ENCODE peak calls at places on chromosome 17, in six cellular contexts. One of them, this sample, is unnamed.

GRCh38 chr17:1137465-1137894 is 42.3 kb downstream of the ABR start:
- DNase-seq in IMR-90: no peak
- DNase-seq in neuronal stem cell: no peak
- DNase-seq in H1: no peak
- DNase-seq in trophoblast cell: peak; percentile 90
- DNase-seq in H9: no peak
- DNase-seq in this sample: no peak

GRCh38 chr17:61414141-61414935 is 14.7 kb downstream of the TBX2 start:
- DNase-seq in IMR-90: no peak
- DNase-seq in neuronal stem cell: no peak
- DNase-seq in H1: peak; percentile 41
- DNase-seq in trophoblast cell: no peak
- DNase-seq in H9: peak; percentile 30
- DNase-seq in this sample: no peak

GRCh38 chr17:45367216-45367615 is 50.4 kb upstream of the MAP3K14 start:
- DNase-seq in IMR-90: no peak
- DNase-seq in neuronal stem cell: no peak
- DNase-seq in H1: no peak
- DNase-seq in trophoblast cell: no peak
- DNase-seq in H9: peak; percentile 28
- DNase-seq in this sample: no peak

GRCh38 chr17:10290046-10290445 is 82.8 kb downstream of the MYH13 start:
- DNase-seq in IMR-90: no peak
- DNase-seq in neuronal stem cell: no peak
- DNase-seq in H1: no peak
- DNase-seq in trophoblast cell: peak; percentile 34
- DNase-seq in H9: no peak
- DNase-seq in this sample: no peak

GRCh38 chr17:15657868-15658775 is 26.0 kb downstream of the TRIM16 start:
- DNase-seq in IMR-90: no peak
- DNase-seq in neuronal stem cell: no peak
- DNase-seq in H1: no peak
- DNase-seq in trophoblast cell: peak; percentile 30
- DNase-seq in H9: no peak
- DNase-seq in this sample: no peak

GRCh38 chr17:66580178-66580577 is 254.7 kb upstream of the CACNG5 start:
- DNase-seq in IMR-90: peak; percentile 76
- DNase-seq in neuronal stem cell: peak; percentile 40
- DNase-seq in H1: no peak
- DNase-seq in trophoblast cell: no peak
- DNase-seq in H9: peak; percentile 43
- DNase-seq in this sample: peak; percentile 90

GRCh38 chr17:39196191-39196819 is 1.2 kb downstream of the CACNB1 start:
- DNase-seq in IMR-90: no peak
- DNase-seq in neuronal stem cell: no peak
- DNase-seq in H1: no peak
- DNase-seq in trophoblast cell: no peak
- DNase-seq in H9: peak; percentile 39
- DNase-seq in this sample: no peak

GRCh38 chr17:67491009-67491677 is 114.1 kb downstream of the PITPNC1 start:
- DNase-seq in IMR-90: peak; percentile 98
- DNase-seq in neuronal stem cell: no peak
- DNase-seq in H1: peak; percentile 62
- DNase-seq in trophoblast cell: peak; percentile 100
- DNase-seq in H9: peak; percentile 76
- DNase-seq in this sample: peak; percentile 100

GRCh38 chr17:63772801-63773271 is 561 bp downstream of the CCDC47 start:
- DNase-seq in IMR-90: peak; percentile 31
- DNase-seq in neuronal stem cell: no peak
- DNase-seq in H1: no peak
- DNase-seq in trophoblast cell: no peak
- DNase-seq in H9: no peak
- DNase-seq in this sample: peak; percentile 57

GRCh38 chr17:46820592-46821450 is 2.3 kb upstream of the WNT3 start:
- DNase-seq in IMR-90: no peak
- DNase-seq in neuronal stem cell: no peak
- DNase-seq in H1: no peak
- DNase-seq in trophoblast cell: no peak
- DNase-seq in H9: peak; percentile 66
- DNase-seq in this sample: no peak
- H2BK120ac ChIP-seq in IMR-90: no peak overlapping the region
- H2BK120ac ChIP-seq in neuronal stem cell: no peak overlapping the region
- H2BK120ac ChIP-seq in H1: peak overlapping the region; percentile 41
- H2BK120ac ChIP-seq in trophoblast cell: no peak overlapping the region
- H2BK120ac ChIP-seq in H9: no peak overlapping the region
- H2BK120ac ChIP-seq in this sample: no peak overlapping the region

GRCh38 chr17:12530126-12530525 is 135.6 kb upstream of the MYOCD start:
- DNase-seq in IMR-90: no peak
- DNase-seq in neuronal stem cell: no peak
- DNase-seq in H1: no peak
- DNase-seq in trophoblast cell: no peak
- DNase-seq in H9: no peak
- DNase-seq in this sample: no peak
- H2BK120ac ChIP-seq in IMR-90: peak overlapping the region; percentile 10
- H2BK120ac ChIP-seq in neuronal stem cell: no peak overlapping the region
- H2BK120ac ChIP-seq in H1: no peak overlapping the region
- H2BK120ac ChIP-seq in trophoblast cell: no peak overlapping the region
- H2BK120ac ChIP-seq in H9: no peak overlapping the region
- H2BK120ac ChIP-seq in this sample: no peak overlapping the region

DNA sequence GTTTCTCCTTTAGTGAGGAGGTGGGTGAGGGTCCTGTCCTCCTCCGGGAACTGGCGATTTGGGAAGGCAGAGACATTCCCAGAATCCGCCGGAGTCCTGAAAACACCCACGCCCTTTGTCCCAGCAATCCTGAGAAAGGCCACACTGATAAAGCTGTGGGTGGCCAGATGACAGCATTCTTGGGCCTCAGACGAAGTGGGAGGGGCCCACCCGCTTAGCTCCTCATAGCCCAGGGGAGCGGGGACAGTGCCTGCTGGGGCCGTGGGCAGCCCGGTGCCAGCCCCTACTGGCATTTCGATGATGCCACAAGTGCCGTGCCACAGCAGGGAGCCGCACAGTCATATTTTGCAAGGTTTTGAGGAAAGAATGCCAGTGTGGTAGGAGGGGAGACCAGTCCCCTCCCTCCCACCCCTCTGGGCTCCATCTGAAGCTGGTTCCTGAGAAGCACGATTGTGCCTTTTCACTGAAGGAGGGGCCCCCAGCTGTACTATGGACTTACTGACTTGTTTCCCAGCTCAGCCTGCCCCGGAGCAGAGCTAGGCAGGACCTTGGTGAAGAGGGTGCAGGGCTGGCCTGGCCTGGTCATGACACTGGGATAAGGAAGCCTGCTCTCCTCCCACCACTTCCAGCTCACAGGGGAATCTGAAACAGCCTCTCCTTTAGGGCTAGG is 20.9 kb upstream of the MPRIP start:
- DNase-seq in IMR-90: no peak
- DNase-seq in neuronal stem cell: peak; percentile 65
- DNase-seq in H1: no peak
- DNase-seq in trophoblast cell: peak; percentile 92
- DNase-seq in H9: peak; percentile 32
- DNase-seq in this sample: no peak
- H2BK120ac ChIP-seq in IMR-90: peak overlapping the region; percentile 1
- H2BK120ac ChIP-seq in neuronal stem cell: peak overlapping the region; percentile 98
- H2BK120ac ChIP-seq in H1: no peak overlapping the region
- H2BK120ac ChIP-seq in trophoblast cell: peak overlapping the region; percentile 92
- H2BK120ac ChIP-seq in H9: no peak overlapping the region
- H2BK120ac ChIP-seq in this sample: no peak overlapping the region

DNA sequence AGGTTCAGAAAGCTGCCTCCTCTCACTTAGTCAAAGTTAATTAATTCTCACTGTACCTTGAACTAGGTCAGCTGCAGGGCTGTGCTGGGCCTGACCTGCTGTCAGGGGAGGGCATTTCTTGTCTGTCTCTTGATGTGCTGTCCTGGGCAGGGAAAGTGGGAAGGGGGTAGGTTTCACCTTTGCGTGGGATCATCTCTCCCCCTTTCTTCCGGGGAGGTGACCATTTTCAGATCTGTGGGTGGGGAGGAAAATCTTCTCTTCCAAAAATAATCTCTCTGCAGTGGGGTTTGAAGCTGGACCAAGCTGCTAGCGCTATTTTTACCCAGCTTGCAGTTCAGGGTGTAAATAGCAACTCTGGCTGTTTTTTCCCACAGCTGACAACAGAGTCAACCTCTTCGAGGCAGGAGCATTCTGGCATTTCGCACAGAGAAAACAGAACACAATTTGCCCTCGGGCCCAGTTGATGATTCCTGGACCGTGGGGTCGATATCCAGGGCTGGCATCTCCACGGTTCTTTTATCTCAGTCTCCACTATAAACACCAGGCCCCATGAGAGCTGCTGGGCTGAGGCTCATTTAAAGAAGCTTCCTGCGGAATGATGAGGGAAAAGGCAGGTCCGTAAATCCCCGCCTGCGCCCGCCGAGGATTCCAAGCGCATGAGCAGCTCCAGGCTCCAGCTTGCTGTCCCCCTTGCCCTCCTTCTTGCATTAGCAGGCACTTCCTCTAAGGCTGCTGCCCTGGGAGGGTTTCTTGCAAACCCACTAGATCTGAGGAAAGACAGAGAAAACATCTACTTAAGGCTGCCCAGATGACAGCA is 93.8 kb downstream of the YPEL2 start:
- DNase-seq in IMR-90: peak; percentile 57
- DNase-seq in neuronal stem cell: no peak
- DNase-seq in H1: no peak
- DNase-seq in trophoblast cell: peak; percentile 94
- DNase-seq in H9: no peak
- DNase-seq in this sample: peak; percentile 92
- H2BK120ac ChIP-seq in IMR-90: peak overlapping the region; percentile 66
- H2BK120ac ChIP-seq in neuronal stem cell: no peak overlapping the region
- H2BK120ac ChIP-seq in H1: no peak overlapping the region
- H2BK120ac ChIP-seq in trophoblast cell: peak overlapping the region; percentile 90
- H2BK120ac ChIP-seq in H9: no peak overlapping the region
- H2BK120ac ChIP-seq in this sample: peak overlapping the region; percentile 66

GRCh38 chr17:28896884-28897768 is at the start of gene FLOT2:
- DNase-seq in IMR-90: peak; percentile 30
- DNase-seq in neuronal stem cell: peak; percentile 59
- DNase-seq in H1: peak; percentile 83
- DNase-seq in trophoblast cell: peak; percentile 91
- DNase-seq in H9: peak; percentile 77
- DNase-seq in this sample: peak; percentile 61
- H2BK120ac ChIP-seq in IMR-90: peak within 1 kb of the TSS; percentile 66
- H2BK120ac ChIP-seq in neuronal stem cell: no peak within 1 kb of the TSS
- H2BK120ac ChIP-seq in H1: no peak within 1 kb of the TSS
- H2BK120ac ChIP-seq in trophoblast cell: peak within 1 kb of the TSS; percentile 39
- H2BK120ac ChIP-seq in H9: no peak within 1 kb of the TSS
- H2BK120ac ChIP-seq in this sample: peak within 1 kb of the TSS; percentile 51

DNA sequence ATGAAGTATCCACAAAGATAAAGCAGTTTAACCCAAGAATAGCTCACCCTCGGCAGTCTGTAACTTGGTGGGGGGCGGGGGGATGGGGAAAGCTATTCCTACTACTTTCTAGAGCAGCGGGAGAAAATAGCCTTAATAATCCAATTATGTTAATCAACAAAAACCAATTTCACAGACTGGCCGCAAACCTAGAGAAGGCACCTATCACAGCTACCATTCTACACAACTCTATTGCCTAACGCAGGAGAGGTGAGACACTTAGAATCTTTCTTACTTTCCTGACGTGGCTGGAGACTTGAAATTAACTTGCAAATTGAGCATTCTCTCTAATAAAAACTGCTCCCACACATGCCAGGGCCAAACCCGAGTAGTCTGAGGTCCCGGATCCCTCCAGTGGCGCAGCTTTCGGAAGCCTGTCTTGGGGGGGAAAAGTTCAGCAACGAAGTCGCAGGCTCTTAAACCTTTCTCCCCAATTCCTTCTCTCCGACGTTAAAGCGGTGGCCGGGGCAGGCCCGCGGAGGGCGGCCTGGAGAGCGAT is 776 bp downstream of the SMG6 start:
- DNase-seq in IMR-90: peak; percentile 6
- DNase-seq in neuronal stem cell: no peak
- DNase-seq in H1: no peak
- DNase-seq in trophoblast cell: no peak
- DNase-seq in H9: no peak
- DNase-seq in this sample: no peak
- H2BK120ac ChIP-seq in IMR-90: no peak overlapping the region
- H2BK120ac ChIP-seq in neuronal stem cell: no peak overlapping the region
- H2BK120ac ChIP-seq in H1: no peak overlapping the region
- H2BK120ac ChIP-seq in trophoblast cell: peak overlapping the region; percentile 56
- H2BK120ac ChIP-seq in H9: no peak overlapping the region
- H2BK120ac ChIP-seq in this sample: no peak overlapping the region

GRCh38 chr17:7873051-7873450 is 15.2 kb downstream of the CYB5D1 start:
- DNase-seq in IMR-90: peak; percentile 30
- DNase-seq in neuronal stem cell: no peak
- DNase-seq in H1: no peak
- DNase-seq in trophoblast cell: no peak
- DNase-seq in H9: no peak
- DNase-seq in this sample: peak; percentile 59

GRCh38 chr17:7864995-7865650 is 7.3 kb downstream of the CYB5D1 start:
- DNase-seq in IMR-90: no peak
- DNase-seq in neuronal stem cell: no peak
- DNase-seq in H1: no peak
- DNase-seq in trophoblast cell: no peak
- DNase-seq in H9: no peak
- DNase-seq in this sample: no peak

GRCh38 chr17:7862692-7863437 is 5.1 kb downstream of the CYB5D1 start:
- DNase-seq in IMR-90: peak; percentile 54
- DNase-seq in neuronal stem cell: peak; percentile 71
- DNase-seq in H1: peak; percentile 78
- DNase-seq in trophoblast cell: no peak
- DNase-seq in H9: peak; percentile 72
- DNase-seq in this sample: peak; percentile 67

GRCh38 chr17:7867881-7868329 is 10.1 kb downstream of the CYB5D1 start:
- DNase-seq in IMR-90: no peak
- DNase-seq in neuronal stem cell: no peak
- DNase-seq in H1: no peak
- DNase-seq in trophoblast cell: no peak
- DNase-seq in H9: no peak
- DNase-seq in this sample: no peak
- H2BK120ac ChIP-seq in IMR-90: no peak overlapping the region
- H2BK120ac ChIP-seq in neuronal stem cell: no peak overlapping the region
- H2BK120ac ChIP-seq in H1: no peak overlapping the region
- H2BK120ac ChIP-seq in trophoblast cell: no peak overlapping the region
- H2BK120ac ChIP-seq in H9: no peak overlapping the region
- H2BK120ac ChIP-seq in this sample: no peak overlapping the region

DNA sequence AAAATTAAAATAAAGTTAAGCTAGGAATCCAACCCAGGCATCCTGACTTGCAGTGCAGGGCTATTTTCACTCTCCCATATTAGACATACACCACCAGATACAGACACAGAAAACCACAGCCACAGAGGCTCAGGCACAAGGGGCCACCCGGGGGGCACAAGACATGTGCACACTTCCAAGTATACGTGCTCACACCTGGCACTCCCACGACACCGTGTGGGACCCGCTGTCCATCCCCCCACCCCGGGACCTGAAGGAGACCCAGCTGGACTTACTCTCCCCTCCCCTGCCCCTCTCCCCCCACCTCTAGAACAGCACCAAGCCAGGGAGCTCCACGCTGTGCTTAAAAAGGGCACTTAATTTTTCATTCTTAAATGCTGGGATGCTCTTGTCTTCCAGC is 73.6 kb upstream of the LHX1 start:
- DNase-seq in IMR-90: no peak
- DNase-seq in neuronal stem cell: no peak
- DNase-seq in H1: no peak
- DNase-seq in trophoblast cell: no peak
- DNase-seq in H9: no peak
- DNase-seq in this sample: no peak
- H2BK120ac ChIP-seq in IMR-90: no peak overlapping the region
- H2BK120ac ChIP-seq in neuronal stem cell: no peak overlapping the region
- H2BK120ac ChIP-seq in H1: no peak overlapping the region
- H2BK120ac ChIP-seq in trophoblast cell: no peak overlapping the region
- H2BK120ac ChIP-seq in H9: no peak overlapping the region
- H2BK120ac ChIP-seq in this sample: no peak overlapping the region

This sample was measured in mesenchymal stem cell.